ENCODE peak calls at places on chromosomes 16 and 17, in five cellular contexts. One of them, this sample, is unnamed. For H3K4me1, the result is how much of the 10 kb centered on the place peaks cover.

GRCh38 chr16:82134884-82135283 is 35.1 kb downstream of the MPHOSPH6 start:
- DNase-seq in mesendoderm: no peak
- DNase-seq in IMR-90: no peak
- DNase-seq in Peyer's patch: no peak
- DNase-seq in fibroblast of lung: no peak
- DNase-seq in this sample: no peak

GRCh38 chr16:77117687-77118086 is 73.3 kb upstream of the MON1B start:
- DNase-seq in mesendoderm: no peak
- DNase-seq in IMR-90: no peak
- DNase-seq in Peyer's patch: no peak
- DNase-seq in fibroblast of lung: no peak
- DNase-seq in this sample: no peak

GRCh38 chr16:88372522-88372921 is 10.2 kb upstream of the ZNF469 start:
- DNase-seq in mesendoderm: no peak
- DNase-seq in IMR-90: no peak
- DNase-seq in Peyer's patch: no peak
- DNase-seq in fibroblast of lung: no peak
- DNase-seq in this sample: no peak

GRCh38 chr16:85463228-85463611 is 149.9 kb upstream of the GSE1 start:
- DNase-seq in mesendoderm: peak
- DNase-seq in IMR-90: no peak
- DNase-seq in Peyer's patch: no peak
- DNase-seq in fibroblast of lung: no peak
- DNase-seq in this sample: no peak

GRCh38 chr17:21003007-21003621 is 39.7 kb downstream of the USP22 start:
- DNase-seq in mesendoderm: no peak
- DNase-seq in IMR-90: no peak
- DNase-seq in Peyer's patch: no peak
- DNase-seq in fibroblast of lung: no peak
- DNase-seq in this sample: no peak

GRCh38 chr17:63249256-63250006 is 196.7 kb downstream of the CYB561 start:
- DNase-seq in mesendoderm: no peak
- DNase-seq in IMR-90: peak
- DNase-seq in Peyer's patch: no peak
- DNase-seq in fibroblast of lung: peak
- DNase-seq in this sample: no peak

GRCh38 chr17:652310-652709 is 62.3 kb downstream of the VPS53 start:
- DNase-seq in mesendoderm: no peak
- DNase-seq in IMR-90: no peak
- DNase-seq in Peyer's patch: no peak
- DNase-seq in fibroblast of lung: peak
- DNase-seq in this sample: no peak

GRCh38 chr16:57426356-57426755 is 20.8 kb downstream of the CIAPIN1 start:
- DNase-seq in mesendoderm: no peak
- DNase-seq in IMR-90: no peak
- DNase-seq in Peyer's patch: no peak
- DNase-seq in fibroblast of lung: no peak
- DNase-seq in this sample: no peak

GRCh38 chr17:671076-671762 is 43.4 kb downstream of the VPS53 start:
- DNase-seq in mesendoderm: no peak
- DNase-seq in IMR-90: no peak
- DNase-seq in Peyer's patch: no peak
- DNase-seq in fibroblast of lung: no peak
- DNase-seq in this sample: no peak

GRCh38 chr17:81437221-81437651 is 42.0 kb downstream of the BAHCC1 start:
- DNase-seq in mesendoderm: no peak
- DNase-seq in IMR-90: no peak
- DNase-seq in Peyer's patch: no peak
- DNase-seq in fibroblast of lung: no peak
- DNase-seq in this sample: no peak

GRCh38 chr17:42675984-42676423 is 790 bp downstream of the PLEKHH3 start:
- DNase-seq in mesendoderm: peak
- DNase-seq in IMR-90: peak
- DNase-seq in Peyer's patch: no peak
- DNase-seq in fibroblast of lung: peak
- DNase-seq in this sample: no peak

GRCh38 chr17:72632026-72632684 is 460.3 kb downstream of the SLC39A11 start:
- DNase-seq in mesendoderm: no peak
- DNase-seq in IMR-90: no peak
- DNase-seq in Peyer's patch: no peak
- DNase-seq in fibroblast of lung: no peak
- DNase-seq in this sample: no peak

GRCh38 chr17:64575431-64575830 is 68.7 kb downstream of the CEP95 start:
- DNase-seq in mesendoderm: no peak
- DNase-seq in IMR-90: no peak
- DNase-seq in Peyer's patch: no peak
- DNase-seq in fibroblast of lung: peak
- DNase-seq in this sample: no peak

GRCh38 chr16:1770328-1771071 is 843 bp downstream of the NME3 start:
- DNase-seq in mesendoderm: peak
- DNase-seq in IMR-90: peak
- DNase-seq in Peyer's patch: peak
- DNase-seq in fibroblast of lung: peak
- DNase-seq in this sample: no peak

GRCh38 chr16:86338403-86339115 is 171.8 kb upstream of the FOXF1 start:
- DNase-seq in mesendoderm: no peak
- DNase-seq in IMR-90: no peak
- DNase-seq in Peyer's patch: no peak
- DNase-seq in fibroblast of lung: no peak
- DNase-seq in this sample: no peak

GRCh38 chr16:79943738-79944137 is 343.2 kb upstream of the MAF start:
- DNase-seq in mesendoderm: no peak
- DNase-seq in IMR-90: no peak
- DNase-seq in Peyer's patch: no peak
- DNase-seq in fibroblast of lung: peak
- DNase-seq in this sample: no peak

DNA sequence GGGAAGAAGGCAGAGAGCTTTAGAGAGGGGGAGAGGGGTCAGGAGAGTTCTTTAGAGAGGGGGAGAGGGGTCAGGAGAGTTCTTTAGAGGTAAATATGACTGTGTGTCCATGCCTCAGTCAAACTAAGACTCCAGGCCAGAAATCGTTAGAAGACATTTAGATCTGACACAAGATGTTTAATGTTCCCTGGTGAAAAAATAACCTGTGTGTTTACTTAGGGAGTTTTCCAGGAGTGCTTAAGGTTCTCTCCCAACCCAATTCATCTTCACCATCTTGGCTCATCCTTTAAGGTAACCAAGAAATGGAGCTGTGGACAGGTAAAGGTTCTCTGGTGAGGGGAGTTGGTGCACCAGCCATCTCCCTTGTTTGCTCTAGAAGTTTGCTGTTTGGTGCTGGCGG is 9.8 kb downstream of the CBX4 start:
- DNase-seq in mesendoderm: no peak
- DNase-seq in IMR-90: no peak
- DNase-seq in Peyer's patch: no peak
- DNase-seq in fibroblast of lung: no peak
- DNase-seq in this sample: no peak
- H3K4me1 ChIP-seq in mesendoderm: under half
- H3K4me1 ChIP-seq in IMR-90: under half
- H3K4me1 ChIP-seq in Peyer's patch: under half
- H3K4me1 ChIP-seq in fibroblast of lung: under half
- H3K4me1 ChIP-seq in this sample: under half

GRCh38 chr17:59626756-59627155 is 7.1 kb downstream of the CLTC start:
- DNase-seq in mesendoderm: no peak
- DNase-seq in IMR-90: no peak
- DNase-seq in Peyer's patch: no peak
- DNase-seq in fibroblast of lung: no peak
- DNase-seq in this sample: no peak

GRCh38 chr17:59627269-59627668 is 7.6 kb downstream of the CLTC start:
- DNase-seq in mesendoderm: no peak
- DNase-seq in IMR-90: peak
- DNase-seq in Peyer's patch: no peak
- DNase-seq in fibroblast of lung: no peak
- DNase-seq in this sample: no peak

GRCh38 chr17:59631221-59631720 is 11.6 kb downstream of the CLTC start:
- DNase-seq in mesendoderm: no peak
- DNase-seq in IMR-90: no peak
- DNase-seq in Peyer's patch: no peak
- DNase-seq in fibroblast of lung: no peak
- DNase-seq in this sample: no peak

GRCh38 chr17:59623151-59623550 is 3.5 kb downstream of the CLTC start:
- DNase-seq in mesendoderm: no peak
- DNase-seq in IMR-90: no peak
- DNase-seq in Peyer's patch: no peak
- DNase-seq in fibroblast of lung: no peak
- DNase-seq in this sample: no peak

DNA sequence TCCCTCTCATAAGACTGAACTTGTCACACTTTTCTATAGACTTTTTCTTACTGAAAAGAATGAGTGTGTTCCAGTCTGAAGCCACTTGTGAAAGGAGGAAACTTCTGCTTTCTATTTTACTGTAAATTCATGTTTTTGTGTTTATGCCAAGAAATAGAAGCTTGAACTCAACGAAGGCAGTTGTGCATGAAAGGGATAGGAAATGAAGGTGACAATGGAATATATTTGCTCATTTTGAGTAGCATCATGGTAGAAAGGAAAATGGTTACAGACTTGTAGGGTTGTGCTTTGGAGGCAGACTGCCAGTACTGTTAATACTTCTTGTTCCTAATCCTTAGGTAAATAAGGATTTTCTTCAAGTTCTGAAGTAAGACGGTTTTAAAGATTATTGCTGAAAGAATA is 8.1 kb downstream of the CLTC start:
- DNase-seq in mesendoderm: no peak
- DNase-seq in IMR-90: no peak
- DNase-seq in Peyer's patch: no peak
- DNase-seq in fibroblast of lung: no peak
- DNase-seq in this sample: no peak
- H3K4me1 ChIP-seq in mesendoderm: under half
- H3K4me1 ChIP-seq in IMR-90: under half
- H3K4me1 ChIP-seq in Peyer's patch: under half
- H3K4me1 ChIP-seq in fibroblast of lung: under half
- H3K4me1 ChIP-seq in this sample: under half

DNA sequence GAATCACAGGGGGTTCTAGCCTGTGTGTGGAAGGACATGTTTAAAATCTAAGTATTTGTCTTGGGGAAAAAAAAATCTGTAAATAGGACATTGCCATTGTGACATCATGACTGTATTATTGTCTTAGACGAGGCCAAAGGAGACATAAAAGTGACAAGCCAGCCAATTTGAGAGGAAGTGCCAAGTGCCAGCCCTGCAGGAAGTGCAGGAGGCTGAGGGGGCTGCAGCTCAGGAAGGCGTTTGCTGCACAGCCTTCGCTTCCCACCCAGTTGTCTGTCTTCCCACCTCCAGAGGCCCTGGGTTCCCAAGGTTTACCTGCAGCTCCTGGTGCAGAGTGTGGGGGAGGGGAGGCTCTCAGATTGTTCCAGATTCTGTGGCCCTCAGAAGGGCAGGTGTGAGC is 1.3 kb downstream of the ADCY7 start:
- DNase-seq in mesendoderm: no peak
- DNase-seq in IMR-90: no peak
- DNase-seq in Peyer's patch: no peak
- DNase-seq in fibroblast of lung: no peak
- DNase-seq in this sample: no peak
- H3K4me1 ChIP-seq in mesendoderm: under half
- H3K4me1 ChIP-seq in IMR-90: under half
- H3K4me1 ChIP-seq in Peyer's patch: under half
- H3K4me1 ChIP-seq in fibroblast of lung: under half
- H3K4me1 ChIP-seq in this sample: under half

GRCh38 chr17:31308372-31308905 is 5.4 kb downstream of the EVI2B start:
- DNase-seq in mesendoderm: no peak
- DNase-seq in IMR-90: no peak
- DNase-seq in Peyer's patch: no peak
- DNase-seq in fibroblast of lung: no peak
- DNase-seq in this sample: no peak

GRCh38 chr17:31309525-31309924 is 4.3 kb downstream of the EVI2B start:
- DNase-seq in mesendoderm: no peak
- DNase-seq in IMR-90: no peak
- DNase-seq in Peyer's patch: no peak
- DNase-seq in fibroblast of lung: no peak
- DNase-seq in this sample: no peak

GRCh38 chr17:31308935-31309334 is 4.9 kb downstream of the EVI2B start:
- DNase-seq in mesendoderm: no peak
- DNase-seq in IMR-90: no peak
- DNase-seq in Peyer's patch: no peak
- DNase-seq in fibroblast of lung: no peak
- DNase-seq in this sample: no peak

GRCh38 chr17:31310877-31311276 is 3.0 kb downstream of the EVI2B start:
- DNase-seq in mesendoderm: no peak
- DNase-seq in IMR-90: no peak
- DNase-seq in Peyer's patch: peak
- DNase-seq in fibroblast of lung: no peak
- DNase-seq in this sample: no peak

DNA sequence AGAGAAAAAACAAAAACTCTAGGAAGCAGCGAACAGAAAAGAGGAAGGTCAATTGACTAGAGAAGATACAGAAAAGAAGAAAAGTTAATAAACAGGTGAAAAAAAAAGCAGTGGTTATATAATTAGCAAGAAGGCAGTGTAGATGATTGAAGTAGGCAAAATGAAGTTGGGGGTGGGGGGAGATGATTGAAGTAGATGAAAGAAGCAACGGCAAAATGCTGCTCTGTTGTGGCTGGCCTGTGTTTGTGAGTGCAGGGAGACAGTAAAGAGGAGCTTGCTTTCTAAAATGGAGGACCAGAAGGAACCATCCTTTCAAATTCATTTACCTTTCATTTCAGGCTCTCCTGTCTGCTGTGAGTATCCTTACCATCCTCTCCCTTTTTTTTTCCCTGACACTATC is 3.6 kb downstream of the EVI2B start:
- DNase-seq in mesendoderm: no peak
- DNase-seq in IMR-90: no peak
- DNase-seq in Peyer's patch: peak
- DNase-seq in fibroblast of lung: no peak
- DNase-seq in this sample: no peak
- H3K4me1 ChIP-seq in mesendoderm: under half
- H3K4me1 ChIP-seq in IMR-90: under half
- H3K4me1 ChIP-seq in Peyer's patch: under half
- H3K4me1 ChIP-seq in fibroblast of lung: under half
- H3K4me1 ChIP-seq in this sample: under half

This sample was measured in esophagus squamous epithelium.